ENCODE peak calls at places on chromosomes 5 and 9, in nine cellular contexts. H is left ventricle myocardium inferior; E is heart left ventricle; X is IMR-90; B is heart right ventricle; K is uterus; U is MM.1S; A is adrenal gland; Q is CD4-positive, alpha-beta T cell. D is an unnamed sample.

GRCh38 chr5:158727108-158727507 is 372.6 kb downstream of the EBF1 start:
- DNase-seq in H (no peak), X (no peak), E (no peak), Q (no peak), U (no peak), K (peak; percentile 83), A (no peak), B (no peak), D (no peak)

GRCh38 chr9:110538169-110538568 is 41.4 kb downstream of the SVEP1 start:
- DNase-seq in E (no peak), K (no peak), H (no peak), X (peak; percentile 75), Q (no peak), U (no peak), A (no peak), B (no peak), D (no peak)

GRCh38 chr5:138444774-138445546 is 6.1 kb downstream of the REEP2 start:
- DNase-seq in U (no peak), X (no peak), Q (no peak), A (no peak), H (no peak), B (no peak), E (no peak), K (no peak), D (no peak)

GRCh38 chr5:88391116-88391515 is 122.5 kb upstream of the TMEM161B start:
- DNase-seq in B (no peak), H (no peak), E (no peak), K (no peak), U (no peak), A (no peak), X (no peak), Q (no peak), D (no peak)

GRCh38 chr9:24009322-24009721 is 183.3 kb upstream of the ELAVL2 start:
- DNase-seq in B (no peak), H (no peak), Q (no peak), K (no peak), X (no peak), E (no peak), U (no peak), A (no peak), D (no peak)

GRCh38 chr5:29162297-29162696 is 2031.2 kb upstream of the CDH6 start:
- DNase-seq in A (no peak), E (no peak), B (no peak), Q (no peak), U (no peak), K (no peak), X (no peak), H (no peak), D (no peak)

GRCh38 chr5:50958852-50959457 is 292.5 kb downstream of the PARP8 start:
- DNase-seq in U (peak; percentile 61), A (peak; percentile 21), H (no peak), E (no peak), B (no peak), Q (no peak), X (peak; percentile 30), K (no peak), D (no peak)

GRCh38 chr5:3944930-3945329 is 349.3 kb downstream of the IRX1 start:
- DNase-seq in U (no peak), Q (no peak), B (no peak), A (no peak), H (no peak), E (no peak), X (no peak), K (no peak), D (no peak)

GRCh38 chr9:96136992-96137665 is 164.8 kb downstream of the HSD17B3 start:
- DNase-seq in Q (no peak), B (no peak), A (peak; percentile 43), K (no peak), U (peak; percentile 92), X (peak; percentile 78), H (no peak), E (no peak), D (peak; percentile 79)

GRCh38 chr5:10538789-10539684 is 24.8 kb upstream of the ANKRD33B start:
- DNase-seq in K (peak; percentile 85), U (no peak), X (no peak), A (no peak), B (no peak), E (no peak), H (no peak), Q (no peak), D (no peak)

GRCh38 chr5:84384604-84385575 is at the start of gene EDIL3:
- DNase-seq in A (peak; percentile 56), B (peak; percentile 18), Q (no peak), U (peak; percentile 35), K (peak; percentile 37), E (peak; percentile 69), H (no peak), X (peak; percentile 59), D (no peak)

GRCh38 chr5:77032635-77033034 is 2.4 kb downstream of the AGGF1 start:
- DNase-seq in H (no peak), U (no peak), Q (no peak), A (no peak), B (no peak), K (no peak), E (no peak), X (no peak), D (no peak)

GRCh38 chr9:23621166-23621565 is 204.9 kb downstream of the ELAVL2 start:
- DNase-seq in K (no peak), E (no peak), H (no peak), X (no peak), Q (no peak), B (no peak), A (no peak), U (no peak), D (no peak)

GRCh38 chr5:93622240-93622885 is 39.3 kb downstream of the NR2F1 start:
- DNase-seq in Q (no peak), K (peak; percentile 30), U (no peak), H (no peak), X (peak; percentile 77), A (peak; percentile 18), E (no peak), B (no peak), D (no peak)

GRCh38 chr5:59588922-59589321 is 304.6 kb downstream of the PDE4D start:
- DNase-seq in U (no peak), X (no peak), B (no peak), A (no peak), H (no peak), K (no peak), E (no peak), Q (no peak), D (no peak)

GRCh38 chr9:125904155-125904841 is 157.1 kb downstream of the PBX3 start:
- DNase-seq in A (no peak), B (no peak), U (no peak), Q (no peak), H (no peak), E (no peak), K (no peak), X (peak; percentile 11), D (no peak)

GRCh38 chr9:38133595-38133994 is 64.6 kb upstream of the SHB start:
- DNase-seq in U (no peak), E (no peak), H (no peak), A (no peak), K (no peak), Q (no peak), X (no peak), B (no peak), D (no peak)

GRCh38 chr9:136431782-136432350 is 7.8 kb downstream of the INPP5E start:
- DNase-seq in E (no peak), X (no peak), B (no peak), H (no peak), U (no peak), Q (no peak), K (no peak), A (no peak), D (no peak)

GRCh38 chr5:180808461-180809000 is 5.9 kb upstream of the MGAT1 start:
- DNase-seq in H (no peak), B (no peak), Q (no peak), X (no peak), K (no peak), A (no peak), E (no peak), U (no peak), D (no peak)

GRCh38 chr5:125331987-125332628 is 585.7 kb upstream of the ZNF608 start:
- DNase-seq in A (no peak), E (no peak), B (no peak), K (no peak), H (no peak), Q (no peak), U (no peak), X (no peak), D (no peak)

GRCh38 chr5:113043491-113043931 is 66.9 kb downstream of the DCP2 start:
- DNase-seq in A (no peak), Q (no peak), X (no peak), H (peak; percentile 72), K (no peak), B (peak; percentile 76), U (peak; percentile 26), E (peak; percentile 81), D (no peak)
- TF ChIP-seq CTCF in A (no peak), Q (peak; percentile 12), X (peak; percentile 36), H (peak; percentile 47), K (peak; percentile 24), B (peak; percentile 29), U (peak; percentile 40), E (peak; percentile 58), D (no peak)

DNA sequence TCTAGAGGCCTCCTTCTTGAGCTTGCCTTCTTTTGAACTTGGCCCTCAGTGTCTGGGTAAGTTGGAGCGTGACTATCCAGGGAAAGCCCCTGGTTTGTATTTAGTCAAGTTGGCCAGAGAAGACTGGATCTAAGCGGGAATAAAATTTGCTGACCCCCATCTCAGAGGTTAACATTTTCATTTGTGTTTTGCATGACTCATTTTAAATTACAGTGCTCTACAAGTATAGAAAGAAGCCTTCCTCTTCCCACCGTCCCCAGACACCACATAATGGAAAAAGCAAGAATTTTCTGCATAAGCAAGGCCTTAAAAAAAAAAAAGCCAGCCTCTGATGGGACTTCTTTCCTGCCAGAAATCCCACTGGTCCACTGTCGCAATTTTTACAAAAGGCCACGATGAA is 27.2 kb downstream of the PIK3R1 start:
- DNase-seq in E (no peak), Q (no peak), U (no peak), A (no peak), B (no peak), K (no peak), H (no peak), X (peak; percentile 65), D (no peak)
- H3K27ac ChIP-seq in E (peak overlapping the region; percentile 41), Q (no peak overlapping the region), U (no peak overlapping the region), A (no peak overlapping the region), B (no peak overlapping the region), K (peak overlapping the region; percentile 62), H (peak overlapping the region; percentile 72), X (no peak overlapping the region), D (no peak overlapping the region)

GRCh38 chr5:38734353-38734752 is 111.5 kb upstream of the OSMR start:
- DNase-seq in Q (no peak), K (no peak), X (no peak), H (no peak), B (no peak), A (no peak), U (no peak), E (no peak), D (no peak)
- TF ChIP-seq CTCF in Q (no peak), K (no peak), X (no peak), H (no peak), B (no peak), A (no peak), U (no peak), E (no peak), D (no peak)

GRCh38 chr5:96663608-96664007 is 1.4 kb downstream of the CAST start:
- DNase-seq in X (no peak), U (no peak), H (no peak), K (no peak), B (no peak), E (no peak), A (peak; percentile 8), Q (no peak), D (no peak)
- H3K27ac ChIP-seq in X (no peak overlapping the region), U (no peak overlapping the region), H (peak overlapping the region; percentile 99), K (peak overlapping the region; percentile 97), B (no peak overlapping the region), E (peak overlapping the region; percentile 98), A (no peak overlapping the region), Q (no peak overlapping the region), D (peak overlapping the region; percentile 100)

GRCh38 chr5:66742083-66742895 is 146.1 kb downstream of the MAST4 start:
- DNase-seq in A (no peak), B (peak; percentile 37), E (peak; percentile 63), U (no peak), X (no peak), K (no peak), H (peak; percentile 59), Q (no peak), D (peak; percentile 31)
- TF ChIP-seq CTCF in A (no peak), B (peak; percentile 44), E (peak; percentile 58), U (no peak), X (no peak), K (no peak), H (peak; percentile 71), Q (no peak), D (no peak)

D was measured in stomach.